ENCODE peak calls at places on chromosome 9, in seven cellular contexts. H is AG10803, R is transverse colon, N is Calu3, Q is HFF-Myc, P is AG09319, D is bronchial epithelial cell. Z is an unnamed sample.

GRCh38 chr9:114169940-114170791 is 14.8 kb downstream of the COL27A1 start:
- DNase-seq in H (no peak), R (no peak), N (no peak), Q (no peak), P (no peak), D (no peak), Z (no peak)

GRCh38 chr9:125644819-125645507 is 62.0 kb downstream of the MAPKAP1 start:
- DNase-seq in H (no peak), R (no peak), N (no peak), Q (no peak), P (no peak), D (no peak), Z (no peak)

GRCh38 chr9:134066546-134066922 is 1.3 kb downstream of the BRD3 start:
- DNase-seq in H (peak), R (no peak), N (no peak), Q (no peak), P (no peak), D (no peak), Z (no peak)

GRCh38 chr9:87610200-87611155 is 112.8 kb downstream of the DAPK1 start:
- DNase-seq in H (peak), R (no peak), N (no peak), Q (no peak), P (no peak), D (peak), Z (no peak)

GRCh38 chr9:113129466-113129865 is 21.3 kb upstream of the SLC31A2 start:
- DNase-seq in H (no peak), R (no peak), N (no peak), Q (no peak), P (no peak), D (no peak), Z (no peak)

GRCh38 chr9:109868222-109868621 is 88.2 kb downstream of the PALM2AKAP2 start:
- DNase-seq in H (peak), R (no peak), N (no peak), Q (no peak), P (no peak), D (no peak), Z (no peak)

GRCh38 chr9:126618200-126618589 is 4.5 kb downstream of the LMX1B start:
- DNase-seq in H (no peak), R (no peak), N (no peak), Q (no peak), P (no peak), D (no peak), Z (no peak)

GRCh38 chr9:81823672-81824554 is 104.3 kb upstream of the SPATA31D4 start:
- DNase-seq in H (peak), R (no peak), N (no peak), Q (no peak), P (no peak), D (peak), Z (no peak)

GRCh38 chr9:19009566-19009965 is 23.4 kb downstream of the SAXO1 start:
- DNase-seq in H (no peak), R (no peak), N (no peak), Q (no peak), P (no peak), D (no peak), Z (no peak)

GRCh38 chr9:16637218-16637617 is 233.3 kb downstream of the BNC2 start:
- DNase-seq in H (no peak), R (no peak), N (no peak), Q (no peak), P (no peak), D (peak), Z (no peak)

GRCh38 chr9:109115931-109116541 is 3.7 kb downstream of the TMEM245 start:
- DNase-seq in H (peak), R (no peak), N (no peak), Q (no peak), P (no peak), D (no peak), Z (no peak)

GRCh38 chr9:112809351-112809848 is 58.8 kb downstream of the SNX30 start:
- DNase-seq in H (no peak), R (no peak), N (no peak), Q (no peak), P (no peak), D (no peak), Z (peak)

GRCh38 chr9:73170185-73170957 is 18.7 kb downstream of the ANXA1 start:
- DNase-seq in H (no peak), R (no peak), N (no peak), Q (no peak), P (no peak), D (peak), Z (no peak)

GRCh38 chr9:32671333-32671732 is 35.9 kb upstream of the TAF1L start:
- DNase-seq in H (no peak), R (no peak), N (no peak), Q (no peak), P (no peak), D (no peak), Z (no peak)

GRCh38 chr9:21027295-21027694 is 4.1 kb downstream of the HACD4 start:
- DNase-seq in H (peak), R (no peak), N (no peak), Q (no peak), P (no peak), D (peak), Z (no peak)

GRCh38 chr9:6581266-6581665 is 64.3 kb downstream of the GLDC start:
- DNase-seq in H (no peak), R (no peak), N (no peak), Q (no peak), P (no peak), D (no peak), Z (no peak)

GRCh38 chr9:113986931-113987330 is 91.2 kb downstream of the AMBP start:
- DNase-seq in H (no peak), R (no peak), N (no peak), Q (no peak), P (no peak), D (no peak), Z (no peak)

GRCh38 chr9:136105398-136106135 is 10.5 kb upstream of the NACC2 start:
- DNase-seq in H (peak), R (no peak), N (no peak), Q (no peak), P (no peak), D (no peak), Z (no peak)

GRCh38 chr9:16705121-16705604 is 165.3 kb downstream of the BNC2 start:
- DNase-seq in H (peak), R (peak), N (peak), Q (peak), P (peak), D (peak), Z (no peak)

GRCh38 chr9:126380447-126380846 is 53.8 kb downstream of the MVB12B start:
- DNase-seq in H (no peak), R (peak), N (no peak), Q (no peak), P (no peak), D (no peak), Z (no peak)

GRCh38 chr9:694499-695154 is 146.9 kb upstream of the DMRT1 start:
- DNase-seq in H (peak), R (no peak), N (peak), Q (no peak), P (no peak), D (peak), Z (no peak)

GRCh38 chr9:97474373-97474925 is 27.0 kb upstream of the TMOD1 start:
- DNase-seq in H (no peak), R (no peak), N (no peak), Q (no peak), P (no peak), D (no peak), Z (no peak)

GRCh38 chr9:131669234-131670172 is 70.4 kb downstream of the RAPGEF1 start:
- DNase-seq in H (no peak), R (no peak), N (no peak), Q (no peak), P (no peak), D (no peak), Z (no peak)
- TF ChIP-seq CTCF in H (no peak), R (no peak), N (no peak), Q (no peak), P (no peak), D (no peak), Z (no peak)

GRCh38 chr9:34957492-34958410 is at the start of gene PHF24:
- DNase-seq in H (peak), R (no peak), N (peak), Q (no peak), P (no peak), D (no peak), Z (no peak)
- TF ChIP-seq CTCF in H (no peak), R (no peak), N (no peak), Q (no peak), P (no peak), D (peak), Z (no peak)

DNA sequence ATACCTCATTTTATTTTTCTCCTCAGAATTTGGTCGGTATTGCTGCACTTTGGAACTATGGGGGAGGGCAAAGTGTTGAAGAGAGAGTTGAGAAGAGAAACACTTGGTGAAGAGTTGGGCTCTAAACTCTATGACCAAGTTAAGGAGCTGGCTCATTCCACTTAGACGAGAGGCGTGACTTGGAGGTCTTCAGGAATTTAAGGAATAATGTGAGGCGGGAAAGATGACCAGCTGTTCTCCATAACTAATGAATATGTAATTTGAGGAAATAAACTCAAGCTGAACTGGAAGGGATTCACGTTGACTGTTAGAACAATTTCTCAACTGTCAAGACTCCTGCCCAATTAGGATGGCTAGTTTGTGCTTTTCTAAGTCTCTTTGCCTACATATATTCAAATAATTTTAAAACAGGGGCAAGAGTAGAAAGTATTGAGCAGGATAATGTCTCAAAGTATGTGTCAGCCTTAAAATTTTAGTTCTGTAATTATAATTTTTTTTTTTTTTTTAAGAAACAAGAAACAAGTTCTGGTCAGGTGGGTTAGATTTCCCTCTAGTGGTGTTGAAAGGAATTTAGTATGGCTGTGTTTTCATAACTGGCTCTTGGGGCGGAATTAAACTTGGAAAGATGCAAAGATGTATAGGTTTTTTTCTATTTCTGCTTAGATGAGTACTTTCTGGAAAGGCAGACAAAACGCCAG is 33.4 kb downstream of the TMEM252 start:
- DNase-seq in H (peak), R (no peak), N (no peak), Q (no peak), P (no peak), D (peak), Z (peak)
- TF ChIP-seq CTCF in H (peak), R (peak), N (no peak), Q (peak), P (peak), D (peak), Z (peak)

DNA sequence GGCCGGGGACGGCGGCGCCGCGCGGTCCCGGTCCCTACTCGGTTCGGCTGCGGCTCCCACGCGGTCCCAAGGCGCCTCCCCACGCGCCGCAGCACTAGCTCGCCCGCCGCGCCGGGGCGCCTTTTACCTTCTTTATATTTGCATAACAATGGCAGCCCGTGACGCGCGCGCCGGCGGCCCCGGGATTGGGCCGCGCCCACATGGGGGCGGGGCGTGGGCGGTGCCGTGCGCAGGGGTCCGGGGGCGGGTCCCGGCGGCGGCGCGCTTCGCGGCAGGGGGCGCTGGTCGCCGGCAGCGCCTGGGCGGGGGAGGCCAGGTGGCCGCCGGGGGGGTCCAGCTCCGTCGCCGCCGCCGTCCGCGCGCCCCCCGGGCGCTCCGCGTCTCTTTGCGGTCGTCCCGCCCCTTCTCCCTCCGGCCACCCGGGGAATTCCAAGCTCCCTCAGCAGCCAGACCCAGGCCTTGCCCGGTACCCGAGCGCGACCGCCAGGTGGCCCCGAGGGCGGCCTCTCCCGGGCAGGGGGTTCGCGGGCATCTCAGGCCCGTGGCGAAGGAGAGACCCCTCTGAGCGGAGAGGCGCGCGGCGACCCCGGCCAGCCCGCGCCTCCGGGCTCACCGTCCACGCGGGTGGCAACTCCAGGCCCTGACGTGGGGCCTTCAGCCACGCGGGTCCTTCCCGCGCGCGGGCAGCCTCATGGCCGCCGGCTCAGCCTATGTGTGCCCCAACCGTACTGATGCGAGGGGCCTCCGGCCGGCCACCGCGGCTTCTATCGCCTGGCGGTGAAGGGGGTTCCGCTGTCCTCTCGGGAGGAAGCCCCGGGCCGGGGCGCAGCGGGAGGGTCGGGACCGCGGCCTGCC is at the start of gene NRARP:
- DNase-seq in H (peak), R (peak), N (peak), Q (no peak), P (no peak), D (peak), Z (peak)
- TF ChIP-seq CTCF in H (peak), R (peak), N (peak), Q (peak), P (peak), D (peak), Z (peak)

Z was measured in GM10248.